ENCODE peak calls at places on chromosomes 1 and 21, in six cellular contexts. F is GM23248; E is fibroblast of mammary gland; J is right cardiac atrium; A is stimulated activated CD8-positive, alpha-beta memory T cell treated with anti-CD3 and anti-CD28 coated beads, Interleukin-2, amount 100 ng/mL, for 48 hours; Y is activated CD4-positive, alpha-beta T cell treated with anti-CD3 and anti-CD28 coated beads, Interleukin-2, amount 50 U/mL, for 1 hour. B is an unnamed sample.
A peak's percentile ranks its signal among the peaks of the same experiment; 100 is the strongest.

GRCh38 chr1:44108241-44108640 is 10.4 kb upstream of the KLF17 start:
- DNase-seq in E (peak; percentile 83), J (no peak), Y (no peak), A (no peak), F (peak; percentile 61), B (peak; percentile 75)

GRCh38 chr21:40049031-40049958 is 182.1 kb downstream of the PCP4 start:
- DNase-seq in F (no peak), J (no peak), A (no peak), Y (no peak), E (no peak), B (peak; percentile 17)

GRCh38 chr1:50516056-50516455 is 92.8 kb upstream of the DMRTA2 start:
- DNase-seq in J (no peak), F (no peak), A (no peak), E (no peak), Y (no peak), B (no peak)

GRCh38 chr1:218809625-218810024 is 364.1 kb upstream of the LYPLAL1 start:
- DNase-seq in J (no peak), F (no peak), A (no peak), Y (no peak), E (peak; percentile 39), B (peak; percentile 34)

GRCh38 chr21:32020551-32020950 is 147.7 kb downstream of the HUNK start:
- DNase-seq in E (no peak), J (no peak), A (no peak), Y (no peak), F (no peak), B (no peak)

GRCh38 chr1:92040971-92041370 is 11.2 kb downstream of the EPHX4 start:
- DNase-seq in A (no peak), E (no peak), Y (no peak), F (no peak), J (no peak), B (no peak)

GRCh38 chr21:44907966-44908364 is 12.7 kb downstream of the ITGB2 start:
- DNase-seq in F (peak; percentile 50), J (peak; percentile 67), A (no peak), Y (no peak), E (peak; percentile 34), B (no peak)

GRCh38 chr1:155125946-155126493 is 1.7 kb upstream of the EFNA1 start:
- DNase-seq in J (peak; percentile 85), Y (no peak), F (peak; percentile 46), A (no peak), E (peak; percentile 19), B (peak; percentile 14)

GRCh38 chr1:100448371-100448770 is 89.6 kb upstream of the GPR88 start:
- DNase-seq in J (no peak), A (no peak), E (no peak), Y (no peak), F (no peak), B (no peak)

GRCh38 chr1:17630048-17630830 is 90.7 kb downstream of the ARHGEF10L start:
- DNase-seq in F (peak; percentile 82), Y (no peak), E (peak; percentile 55), J (peak; percentile 90), A (no peak), B (no peak)

GRCh38 chr1:96464991-96465875 is 256.4 kb upstream of the PTBP2 start:
- DNase-seq in J (peak; percentile 45), F (no peak), E (peak; percentile 46), Y (no peak), A (no peak), B (no peak)

GRCh38 chr1:2317230-2318065 is 73.9 kb downstream of the MORN1 start:
- DNase-seq in J (peak; percentile 65), E (no peak), F (no peak), A (no peak), Y (no peak), B (no peak)

GRCh38 chr1:94110946-94111740 is 9.8 kb downstream of the ABCA4 start:
- DNase-seq in Y (no peak), E (no peak), J (no peak), F (no peak), A (no peak), B (no peak)

GRCh38 chr1:229138066-229138465 is 132.8 kb upstream of the RAB4A start:
- DNase-seq in Y (no peak), F (no peak), E (no peak), J (no peak), A (no peak), B (no peak)

GRCh38 chr1:40844079-40844478 is 18.1 kb downstream of the CITED4 start:
- DNase-seq in Y (no peak), E (no peak), A (no peak), J (no peak), F (no peak), B (no peak)

GRCh38 chr1:32939655-32940371 is 24.8 kb downstream of the RNF19B start:
- DNase-seq in J (peak; percentile 77), F (peak; percentile 92), E (peak; percentile 91), A (no peak), Y (no peak), B (peak; percentile 63)

GRCh38 chr1:212664409-212665199 is 35.0 kb downstream of the BATF3 start:
- DNase-seq in J (no peak), A (no peak), E (no peak), F (no peak), Y (no peak), B (no peak)

GRCh38 chr1:21293537-21294265 is 3.4 kb upstream of the ECE1 start:
- DNase-seq in Y (peak; percentile 63), J (peak; percentile 29), A (peak; percentile 80), F (no peak), E (no peak), B (no peak)

GRCh38 chr1:67753776-67754525 is 69.0 kb downstream of the GADD45A start:
- DNase-seq in J (no peak), Y (no peak), E (no peak), A (no peak), F (no peak), B (no peak)

GRCh38 chr1:201408176-201408814 is 9.2 kb upstream of the LAD1 start:
- DNase-seq in F (peak; percentile 73), Y (peak; percentile 68), E (peak; percentile 72), A (peak; percentile 70), J (peak; percentile 92), B (peak; percentile 81)

GRCh38 chr1:41698916-41699860 is 214.7 kb upstream of the EDN2 start:
- DNase-seq in A (peak; percentile 20), Y (no peak), E (no peak), J (peak; percentile 70), F (no peak), B (no peak)

GRCh38 chr1:18229620-18230019 is 122.0 kb downstream of the IGSF21 start:
- DNase-seq in A (no peak), E (no peak), F (no peak), Y (no peak), J (no peak), B (no peak)

GRCh38 chr1:199083680-199084079 is 444.8 kb downstream of the PTPRC start:
- DNase-seq in J (no peak), E (peak; percentile 11), Y (no peak), A (no peak), F (peak; percentile 39), B (no peak)

GRCh38 chr1:186487163-186487562 is 26.2 kb upstream of the PDC start:
- DNase-seq in E (no peak), F (peak; percentile 62), J (no peak), Y (no peak), A (no peak), B (peak; percentile 92)

GRCh38 chr1:55310517-55310927 is 95.4 kb upstream of the USP24 start:
- DNase-seq in J (no peak), E (peak; percentile 99), F (peak; percentile 96), Y (no peak), A (no peak), B (peak; percentile 99)

GRCh38 chr21:35113064-35113463 is 64.0 kb upstream of the RUNX1 start:
- DNase-seq in A (no peak), E (peak; percentile 49), J (no peak), F (peak; percentile 47), Y (no peak), B (peak; percentile 80)

GRCh38 chr1:107547363-107548155 is 406.7 kb downstream of the NTNG1 start:
- DNase-seq in F (peak; percentile 70), Y (no peak), E (no peak), J (no peak), A (no peak), B (no peak)

GRCh38 chr1:184472117-184472516 is 85.3 kb downstream of the C1orf21 start:
- DNase-seq in A (no peak), J (no peak), F (no peak), E (no peak), Y (no peak), B (no peak)

B was measured in ELR.